ENCODE peak calls at places on chromosomes 11 and 22, in five cellular contexts. One of them, this sample, is unnamed.
A peak's percentile ranks its signal among the peaks of the same experiment; 100 is the strongest.

GRCh38 chr11:63917685-63918523 is 940 bp upstream of the RCOR2 start:
- DNase-seq in neuronal stem cell: peak; percentile 82
- DNase-seq in IMR-90: no peak
- DNase-seq in H9: peak; percentile 93
- DNase-seq in mesenchymal stem cell: peak; percentile 70
- DNase-seq in this sample: peak; percentile 97

GRCh38 chr22:38177926-38178604 is 3.6 kb downstream of the PLA2G6 start:
- DNase-seq in H9: no peak
- DNase-seq in neuronal stem cell: peak; percentile 32
- DNase-seq in mesenchymal stem cell: peak; percentile 96
- DNase-seq in IMR-90: peak; percentile 89
- DNase-seq in this sample: peak; percentile 90

GRCh38 chr11:65899356-65900124 is 648 bp downstream of the FOSL1 start:
- DNase-seq in IMR-90: peak; percentile 81
- DNase-seq in mesenchymal stem cell: peak; percentile 88
- DNase-seq in neuronal stem cell: no peak
- DNase-seq in H9: peak; percentile 67
- DNase-seq in this sample: peak; percentile 71

GRCh38 chr11:79155237-79155636 is 285.6 kb downstream of the TENM4 start:
- DNase-seq in H9: no peak
- DNase-seq in IMR-90: no peak
- DNase-seq in mesenchymal stem cell: no peak
- DNase-seq in neuronal stem cell: no peak
- DNase-seq in this sample: no peak

GRCh38 chr11:77066229-77067023 is at the start of gene CAPN5:
- DNase-seq in mesenchymal stem cell: peak; percentile 93
- DNase-seq in neuronal stem cell: peak; percentile 95
- DNase-seq in IMR-90: peak; percentile 92
- DNase-seq in H9: peak; percentile 95
- DNase-seq in this sample: peak; percentile 96

GRCh38 chr11:771617-772204 is 5.6 kb downstream of the GATD1 start:
- DNase-seq in IMR-90: no peak
- DNase-seq in mesenchymal stem cell: no peak
- DNase-seq in H9: peak; percentile 53
- DNase-seq in neuronal stem cell: no peak
- DNase-seq in this sample: no peak

GRCh38 chr22:38262051-38262795 is 10.6 kb downstream of the TMEM184B start:
- DNase-seq in H9: peak; percentile 77
- DNase-seq in IMR-90: no peak
- DNase-seq in mesenchymal stem cell: no peak
- DNase-seq in neuronal stem cell: no peak
- DNase-seq in this sample: peak; percentile 61

GRCh38 chr11:62602141-62603071 is 741 bp upstream of the MTA2 start:
- DNase-seq in mesenchymal stem cell: no peak
- DNase-seq in neuronal stem cell: no peak
- DNase-seq in IMR-90: peak; percentile 46
- DNase-seq in H9: peak; percentile 72
- DNase-seq in this sample: peak; percentile 85

GRCh38 chr22:46511391-46512370 is 25.7 kb downstream of the CELSR1 start:
- DNase-seq in neuronal stem cell: no peak
- DNase-seq in H9: no peak
- DNase-seq in IMR-90: no peak
- DNase-seq in mesenchymal stem cell: no peak
- DNase-seq in this sample: no peak

GRCh38 chr22:22197993-22198402 is 46.6 kb upstream of the VPREB1 start:
- DNase-seq in IMR-90: no peak
- DNase-seq in H9: no peak
- DNase-seq in mesenchymal stem cell: no peak
- DNase-seq in neuronal stem cell: no peak
- DNase-seq in this sample: no peak
- H3K9ac ChIP-seq in IMR-90: no peak overlapping the region
- H3K9ac ChIP-seq in H9: no peak overlapping the region
- H3K9ac ChIP-seq in mesenchymal stem cell: no peak overlapping the region
- H3K9ac ChIP-seq in neuronal stem cell: no peak overlapping the region
- H3K9ac ChIP-seq in this sample: no peak overlapping the region

DNA sequence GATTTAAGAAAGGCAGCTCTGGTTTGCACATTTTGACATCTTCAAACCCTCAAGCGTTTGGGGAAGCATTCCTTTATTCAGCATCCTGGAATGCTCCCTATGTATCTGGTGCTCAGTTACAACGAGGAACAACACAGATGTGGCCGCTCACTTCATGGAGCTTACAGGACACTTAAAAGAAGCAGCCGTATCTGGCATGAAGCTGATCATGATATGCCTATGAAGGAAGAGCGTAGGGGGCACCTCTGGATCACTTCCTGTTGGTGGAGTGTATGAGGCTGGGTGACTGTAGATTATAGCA is 72.3 kb upstream of the TP53I11 start:
- DNase-seq in H9: no peak
- DNase-seq in IMR-90: peak; percentile 5
- DNase-seq in mesenchymal stem cell: no peak
- DNase-seq in neuronal stem cell: no peak
- DNase-seq in this sample: no peak
- H2BK120ac ChIP-seq in H9: no peak overlapping the region
- H2BK120ac ChIP-seq in IMR-90: no peak overlapping the region
- H2BK120ac ChIP-seq in mesenchymal stem cell: peak overlapping the region; percentile 36
- H2BK120ac ChIP-seq in neuronal stem cell: no peak overlapping the region
- H2BK120ac ChIP-seq in this sample: no peak overlapping the region

DNA sequence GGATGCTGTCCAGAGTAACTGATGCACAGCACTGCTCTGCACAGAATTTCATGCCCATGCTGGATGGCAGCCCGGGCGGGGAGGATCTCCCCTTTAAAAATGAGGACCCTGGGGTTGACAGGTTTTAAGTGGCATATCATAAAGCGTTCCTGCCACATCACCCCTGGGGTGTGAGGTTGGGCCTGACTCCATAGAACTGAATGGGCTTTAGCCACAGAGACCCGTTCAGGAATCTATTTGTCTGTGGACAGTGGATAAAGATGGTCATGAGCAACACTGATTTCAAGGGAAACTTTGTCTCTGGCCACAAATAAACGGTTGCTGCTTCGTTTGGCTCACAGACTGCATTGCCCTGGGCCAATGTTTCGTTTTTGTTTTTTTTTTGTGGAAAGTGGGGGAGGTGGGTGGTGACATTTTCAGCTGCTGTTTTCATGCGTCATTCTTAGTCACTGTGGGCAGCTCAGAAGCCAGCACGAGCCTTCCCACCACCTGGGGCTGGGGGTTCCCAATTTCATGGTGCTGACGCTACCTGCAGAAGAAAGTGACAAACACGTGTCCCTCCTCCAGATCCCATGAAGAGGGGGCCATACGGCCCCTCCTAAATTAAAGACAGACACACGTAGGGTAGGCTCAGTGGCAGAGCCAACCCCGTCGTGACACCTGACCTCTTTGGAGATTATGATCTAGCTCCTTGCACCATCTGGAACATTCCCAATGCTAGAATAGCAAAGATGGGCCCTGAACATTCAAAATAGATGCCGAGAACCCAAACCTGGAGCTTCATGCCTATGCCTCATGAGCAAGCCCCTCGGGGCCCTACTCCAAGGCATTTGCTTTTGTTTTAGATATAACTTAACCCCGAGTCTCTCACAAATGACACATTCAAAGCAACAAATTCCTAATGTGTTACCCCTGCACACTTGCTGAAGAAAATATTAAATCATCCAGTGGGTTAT is 54.8 kb upstream of the PHF21B start:
- DNase-seq in mesenchymal stem cell: peak; percentile 50
- DNase-seq in H9: no peak
- DNase-seq in IMR-90: peak; percentile 87
- DNase-seq in neuronal stem cell: no peak
- DNase-seq in this sample: no peak
- H3K9ac ChIP-seq in mesenchymal stem cell: peak overlapping the region; percentile 48
- H3K9ac ChIP-seq in H9: no peak overlapping the region
- H3K9ac ChIP-seq in IMR-90: no peak overlapping the region
- H3K9ac ChIP-seq in neuronal stem cell: no peak overlapping the region
- H3K9ac ChIP-seq in this sample: no peak overlapping the region

DNA sequence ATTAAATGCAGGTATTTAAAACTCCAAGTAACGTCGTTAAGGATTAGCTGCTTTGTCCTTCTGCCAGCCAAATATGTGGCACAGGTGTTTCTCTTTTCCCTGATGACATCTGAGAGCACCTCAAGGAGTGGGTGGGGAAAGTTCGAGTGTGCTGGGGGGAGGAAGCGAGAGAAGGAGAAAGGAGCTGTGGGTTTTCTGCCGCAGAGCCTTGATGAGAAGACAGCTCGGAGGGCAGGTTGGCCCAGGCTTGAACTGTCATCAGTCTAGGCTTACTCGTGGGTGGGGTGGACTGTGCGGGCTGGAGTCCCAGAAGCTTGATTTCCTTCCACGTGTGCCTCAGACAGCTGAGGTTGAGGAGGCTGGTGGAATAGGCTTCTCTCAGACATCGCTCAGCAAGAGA is 15.2 kb upstream of the SORL1-AS1 start:
- DNase-seq in H9: no peak
- DNase-seq in neuronal stem cell: no peak
- DNase-seq in IMR-90: no peak
- DNase-seq in mesenchymal stem cell: no peak
- DNase-seq in this sample: no peak
- H2BK120ac ChIP-seq in H9: no peak overlapping the region
- H2BK120ac ChIP-seq in neuronal stem cell: no peak overlapping the region
- H2BK120ac ChIP-seq in IMR-90: peak overlapping the region; percentile 95
- H2BK120ac ChIP-seq in mesenchymal stem cell: no peak overlapping the region
- H2BK120ac ChIP-seq in this sample: no peak overlapping the region

DNA sequence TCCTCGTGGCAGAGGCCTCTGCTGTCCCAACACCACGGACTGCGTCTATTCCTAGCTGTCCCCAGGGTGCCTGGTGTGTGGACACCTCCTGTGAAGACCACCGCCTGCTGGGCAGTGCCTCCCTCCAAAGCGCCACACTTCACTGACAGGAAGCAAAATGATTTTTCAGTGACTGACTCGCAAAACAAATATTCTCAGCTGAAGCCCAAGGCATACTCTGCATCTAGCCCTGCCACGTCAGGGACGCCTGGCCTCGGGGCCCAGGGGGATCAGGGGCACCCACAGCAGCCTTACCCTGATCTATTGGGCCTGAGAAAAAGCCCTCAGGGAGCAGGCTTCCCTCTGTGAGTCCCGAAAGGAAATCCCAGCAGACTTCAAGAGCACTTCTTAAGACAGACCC is 2.2 kb downstream of the BRD1 start:
- DNase-seq in IMR-90: peak; percentile 66
- DNase-seq in H9: no peak
- DNase-seq in mesenchymal stem cell: peak; percentile 57
- DNase-seq in neuronal stem cell: no peak
- DNase-seq in this sample: no peak
- H3K9ac ChIP-seq in IMR-90: peak overlapping the region; percentile 80
- H3K9ac ChIP-seq in H9: no peak overlapping the region
- H3K9ac ChIP-seq in mesenchymal stem cell: peak overlapping the region; percentile 93
- H3K9ac ChIP-seq in neuronal stem cell: no peak overlapping the region
- H3K9ac ChIP-seq in this sample: peak overlapping the region; percentile 42

DNA sequence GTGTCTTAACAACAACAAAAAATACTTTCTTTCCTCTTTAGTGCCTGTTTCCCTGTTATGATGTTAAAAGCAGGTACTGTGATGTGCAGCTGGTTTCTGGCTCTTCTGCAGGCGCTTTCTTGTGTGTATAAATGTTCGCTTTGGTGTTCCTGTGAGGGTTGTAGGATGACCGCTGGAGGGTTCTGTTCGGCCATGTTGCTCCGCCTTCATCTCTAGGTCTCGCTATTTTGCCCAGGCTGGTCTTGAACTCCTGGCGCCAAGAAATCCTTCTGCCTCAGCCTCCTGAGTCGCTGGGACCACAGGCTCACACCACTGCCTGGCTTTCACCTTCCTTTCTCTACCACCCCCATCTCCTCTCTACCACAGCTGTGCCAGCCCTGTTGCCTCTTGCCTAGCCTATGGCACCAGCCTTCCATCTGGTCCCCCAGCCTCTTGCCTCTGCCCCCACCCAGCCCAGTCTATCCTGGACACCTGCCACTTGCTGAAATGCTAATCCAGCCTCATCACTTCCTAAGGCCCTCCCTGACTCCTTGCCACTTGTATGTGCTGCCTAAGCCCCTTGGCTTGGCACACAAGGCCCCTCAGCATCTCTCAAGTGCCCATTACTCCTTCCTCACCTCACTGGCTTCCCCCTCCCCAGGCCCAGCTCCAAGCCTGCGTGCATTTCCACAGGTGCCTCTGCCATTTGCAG is 5.5 kb downstream of the LRRC74B start:
- DNase-seq in mesenchymal stem cell: no peak
- DNase-seq in H9: no peak
- DNase-seq in IMR-90: no peak
- DNase-seq in neuronal stem cell: no peak
- DNase-seq in this sample: no peak
- H2BK120ac ChIP-seq in mesenchymal stem cell: no peak overlapping the region
- H2BK120ac ChIP-seq in H9: no peak overlapping the region
- H2BK120ac ChIP-seq in IMR-90: no peak overlapping the region
- H2BK120ac ChIP-seq in neuronal stem cell: no peak overlapping the region
- H2BK120ac ChIP-seq in this sample: no peak overlapping the region